ENCODE peak calls at places on chromosomes 13 and 19, in six cellular contexts. N is left lung, A is astrocyte, Z is tibial nerve, S is breast epithelium, L is body of pancreas. Q is an unnamed sample.

GRCh38 chr13:80177327-80177726 is 163.6 kb downstream of the SPRY2 start:
- DNase-seq in N (no peak), S (no peak), Z (no peak), A (peak; percentile 32), L (no peak), Q (no peak)

GRCh38 chr19:50158577-50158976 is 4.5 kb downstream of the IZUMO2 start:
- DNase-seq in Z (no peak), A (no peak), S (no peak), L (no peak), N (no peak), Q (no peak)

GRCh38 chr13:73325351-73326214 is 266.8 kb downstream of the KLF5 start:
- DNase-seq in L (peak; percentile 23), Z (no peak), A (peak; percentile 42), N (no peak), S (no peak), Q (no peak)

GRCh38 chr19:48379058-48379457 is 12.3 kb downstream of the KDELR1 start:
- DNase-seq in N (no peak), A (no peak), S (no peak), Z (no peak), L (no peak), Q (no peak)

GRCh38 chr13:45196622-45197021 is 4.2 kb downstream of the KCTD4 start:
- DNase-seq in A (peak; percentile 65), N (no peak), Z (no peak), S (no peak), L (no peak), Q (no peak)

GRCh38 chr13:67416047-67416925 is 186.2 kb upstream of the PCDH9 start:
- DNase-seq in A (peak; percentile 1), S (no peak), N (no peak), L (peak; percentile 16), Z (no peak), Q (peak; percentile 10)

GRCh38 chr13:114142640-114143490 is 10.4 kb upstream of the RASA3 start:
- DNase-seq in S (no peak), Z (no peak), A (no peak), N (peak; percentile 62), L (peak; percentile 89), Q (peak; percentile 76)

GRCh38 chr19:44142014-44142523 is 715 bp downstream of the ZNF234 start:
- DNase-seq in N (no peak), A (peak; percentile 26), L (peak; percentile 12), Z (no peak), S (no peak), Q (peak; percentile 3)

GRCh38 chr13:62093984-62094383 is 678.3 kb upstream of the PCDH20 start:
- DNase-seq in A (no peak), N (no peak), L (no peak), S (no peak), Z (no peak), Q (no peak)

GRCh38 chr19:5624154-5624663 is 1.3 kb downstream of the SAFB start:
- DNase-seq in L (peak; percentile 59), A (peak; percentile 35), N (peak; percentile 51), Z (peak; percentile 29), S (peak; percentile 27), Q (peak; percentile 55)

GRCh38 chr13:27639186-27639585 is 17.5 kb downstream of the POLR1D start:
- DNase-seq in N (no peak), S (no peak), Z (no peak), L (no peak), A (no peak), Q (no peak)

GRCh38 chr19:50803633-50804419 is 13.6 kb downstream of the ACP4 start:
- DNase-seq in A (no peak), Z (no peak), S (peak; percentile 20), L (no peak), N (no peak), Q (no peak)

GRCh38 chr13:109131698-109132257 is 502.4 kb downstream of the MYO16 start:
- DNase-seq in A (peak; percentile 14), S (no peak), L (no peak), N (no peak), Z (no peak), Q (peak; percentile 21)

GRCh38 chr19:19403373-19403901 is 2.0 kb upstream of the GATAD2A start:
- DNase-seq in Z (no peak), A (peak; percentile 41), L (peak; percentile 43), S (no peak), N (no peak), Q (no peak)

GRCh38 chr13:24737042-24737441 is 26.9 kb upstream of the RNF17 start:
- DNase-seq in N (no peak), L (no peak), A (no peak), Z (no peak), S (no peak), Q (no peak)

GRCh38 chr19:46863818-46864629 is 3.2 kb downstream of the ARHGAP35 start:
- DNase-seq in L (peak; percentile 47), A (peak; percentile 90), S (peak; percentile 65), Z (no peak), N (peak; percentile 74), Q (no peak)

GRCh38 chr19:46866407-46867132 is 5.8 kb downstream of the ARHGAP35 start:
- DNase-seq in S (no peak), A (no peak), L (no peak), Z (no peak), N (no peak), Q (no peak)

GRCh38 chr19:46872967-46873366 is 12.2 kb downstream of the ARHGAP35 start:
- DNase-seq in A (no peak), L (no peak), N (no peak), S (no peak), Z (no peak), Q (no peak)

GRCh38 chr19:46862974-46863632 is 2.3 kb downstream of the ARHGAP35 start:
- DNase-seq in N (peak; percentile 32), A (no peak), Z (no peak), S (no peak), L (no peak), Q (no peak)

GRCh38 chr19:46868444-46868843 is 7.6 kb downstream of the ARHGAP35 start:
- DNase-seq in S (no peak), Z (no peak), N (no peak), L (no peak), A (no peak), Q (no peak)
- H3K4me1 ChIP-seq in S (no peaks in the 10 kb centered on the region), Z (peaks cover 21% of the 10 kb centered on the region), N (peaks cover 42% of the 10 kb centered on the region), L (peaks cover 48% of the 10 kb centered on the region), A (peaks cover 26% of the 10 kb centered on the region), Q (peaks cover 38% of the 10 kb centered on the region)

GRCh38 chr13:33017410-33017929 is 1.2 kb downstream of the KL start:
- DNase-seq in N (no peak), L (peak; percentile 15), A (peak; percentile 44), S (no peak), Z (peak; percentile 69), Q (no peak)
- TF ChIP-seq CTCF in N (peak; percentile 65), L (peak; percentile 40), A (peak; percentile 32), S (peak; percentile 61), Z (peak; percentile 85), Q (no peak)

DNA sequence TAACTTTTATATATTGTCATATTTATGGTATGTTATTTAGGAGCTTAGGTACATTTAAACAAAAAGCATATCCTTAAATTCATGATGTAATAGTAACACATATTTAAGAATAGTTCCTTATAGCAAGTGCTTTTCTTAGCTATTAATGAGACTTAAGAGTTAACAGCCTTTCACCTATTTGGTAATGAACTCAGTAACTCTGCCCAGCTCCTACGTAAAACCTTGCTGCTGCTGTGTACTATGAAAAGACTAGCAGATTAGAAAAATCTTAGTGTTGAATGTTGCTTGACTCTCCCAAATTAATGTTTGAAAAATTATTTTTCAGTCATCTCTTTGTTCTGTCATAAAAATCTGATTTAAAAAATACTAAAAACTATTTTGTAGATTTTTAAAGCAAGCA is 6.9 kb downstream of the GPR180 start:
- DNase-seq in A (no peak), Z (no peak), S (no peak), L (no peak), N (no peak), Q (no peak)
- H3K4me3 ChIP-seq in A (no peak overlapping the region), Z (no peak overlapping the region), S (no peak overlapping the region), L (no peak overlapping the region), N (no peak overlapping the region), Q (no peak overlapping the region)

GRCh38 chr13:33264620-33264978 is 21.0 kb downstream of the STARD13 start:
- DNase-seq in N (peak; percentile 42), A (no peak), Z (no peak), L (no peak), S (no peak), Q (no peak)

GRCh38 chr13:33265133-33265532 is 20.4 kb downstream of the STARD13 start:
- DNase-seq in A (no peak), N (no peak), L (no peak), Z (no peak), S (no peak), Q (no peak)

GRCh38 chr13:33263484-33263883 is 22.1 kb downstream of the STARD13 start:
- DNase-seq in S (no peak), N (no peak), L (no peak), A (no peak), Z (no peak), Q (no peak)

GRCh38 chr13:33263976-33264619 is 21.5 kb downstream of the STARD13 start:
- DNase-seq in A (no peak), N (no peak), Z (no peak), S (no peak), L (no peak), Q (no peak)

DNA sequence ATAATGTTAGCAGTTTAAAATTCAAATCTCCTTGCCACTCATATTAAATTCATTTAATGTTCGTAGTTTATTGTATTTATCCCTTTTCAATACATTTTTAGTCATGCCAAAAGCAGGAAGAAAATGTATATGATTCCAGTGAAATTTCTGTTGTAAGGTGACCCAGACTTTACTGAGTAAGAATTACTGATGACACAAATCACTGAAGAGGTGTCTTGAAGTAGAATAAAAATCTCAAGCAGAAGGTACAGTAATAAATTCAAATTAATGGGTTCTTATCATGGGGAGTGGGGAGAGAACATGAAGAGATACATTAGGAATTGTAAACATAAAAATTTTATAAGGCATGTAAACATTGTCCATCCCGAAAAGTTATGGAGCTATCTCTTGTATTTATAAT is 19.9 kb downstream of the STARD13 start:
- DNase-seq in L (no peak), Z (no peak), S (no peak), A (no peak), N (no peak), Q (no peak)
- H3K4me1 ChIP-seq in L (peaks cover 82% of the 10 kb centered on the region), Z (peaks cover 79% of the 10 kb centered on the region), S (no peaks in the 10 kb centered on the region), A (peaks cover 37% of the 10 kb centered on the region), N (peaks cover 68% of the 10 kb centered on the region), Q (peaks cover 15% of the 10 kb centered on the region)

DNA sequence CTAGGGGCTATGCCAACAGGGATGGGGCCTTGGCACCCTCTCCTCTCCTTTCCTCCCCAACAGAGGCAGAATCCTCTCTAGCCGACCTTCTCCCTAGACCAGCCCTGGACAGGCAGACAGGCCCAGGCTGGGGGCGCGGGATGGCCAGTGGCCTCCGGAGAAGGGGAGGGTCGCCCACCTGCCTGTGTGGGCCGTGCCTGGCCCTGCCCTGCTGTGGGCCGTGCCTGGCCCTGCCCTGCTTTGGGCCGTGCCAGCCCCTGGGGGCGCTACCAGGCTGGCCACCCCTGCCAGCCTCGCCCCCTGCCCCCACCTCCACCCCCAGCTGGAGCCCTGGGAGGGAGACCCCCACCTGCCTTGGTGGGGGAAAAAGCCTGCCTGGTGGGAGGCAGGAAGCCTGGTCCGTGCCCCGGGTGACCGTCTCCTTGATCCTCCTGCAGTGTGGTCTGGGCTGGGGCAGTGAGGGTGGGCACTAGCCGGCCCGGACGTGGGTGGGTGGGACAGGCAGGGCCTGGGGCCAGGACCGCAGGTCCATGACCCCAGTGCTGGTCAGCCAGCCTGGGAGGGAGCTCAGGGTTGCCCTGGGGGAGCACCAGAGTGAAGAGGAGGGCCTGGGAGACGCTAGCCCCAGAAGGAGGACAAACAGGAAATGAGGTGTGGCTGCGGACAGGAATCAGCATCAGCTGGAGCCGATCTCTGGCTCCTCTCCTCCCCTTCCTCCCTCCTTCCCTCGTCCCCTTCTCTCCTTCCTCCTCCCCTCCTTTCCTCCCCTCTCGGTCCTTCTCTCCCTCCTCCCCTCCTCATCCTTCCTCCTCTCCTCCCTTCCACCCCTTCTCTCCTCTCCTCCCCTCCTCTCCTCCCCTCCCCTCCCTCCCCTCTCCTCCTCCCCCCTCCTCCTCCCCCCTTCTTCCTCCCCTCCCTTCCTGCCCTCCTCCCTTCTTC is 5.1 kb upstream of the MKNK2 start:
- DNase-seq in N (no peak), L (peak; percentile 49), Z (peak; percentile 66), A (peak; percentile 63), S (peak; percentile 63), Q (peak; percentile 68)
- TF ChIP-seq CTCF in N (no peak), L (no peak), Z (no peak), A (no peak), S (no peak), Q (no peak)

Q was measured in mucosa of descending colon.